ENCODE peak calls at places on chromosome 16, in ten cellular contexts. E is nephron progenitor cell; T is DMS 273 treated with DMSO at 0.1 percent for 48 hours; S is T-cell; D is activated T-helper 1 cell treated with anti-CD3 and anti-CD28 coated beads, Interleukin-12 subunit alpha, Interleukin-12 subunit beta, Interleukin-2, Interleukin-4 antibody, amounts not matched to agents 30 ng/mL and 10 ng/mL and 1 ng/mL, durations not matched to agents 14 hours and 24 hours and 36 hours; W is HEK293T; V is stimulated activated CD8-positive, alpha-beta memory T cell treated with anti-CD3 and anti-CD28 coated beads, Interleukin-4, amount 100 ng/mL, for 1 hour; O is head of caudate nucleus; B is cardiac muscle cell; U is ELF-1. R is an unnamed sample.

GRCh38 chr16:56679078-56679730 is 3.1 kb upstream of the MT1X start:
- DNase-seq in E (no peak), T (no peak), S (no peak), D (no peak), W (no peak), V (no peak), O (no peak), B (no peak), U (no peak), R (no peak)

GRCh38 chr16:56332464-56333079 is 92.8 kb downstream of the AMFR start:
- DNase-seq in E (peak; percentile 79), T (no peak), S (no peak), D (no peak), W (peak; percentile 17), V (no peak), O (peak; percentile 78), B (peak; percentile 82), U (peak; percentile 82), R (no peak)

GRCh38 chr16:56257260-56257659 is 66.0 kb downstream of the GNAO1 start:
- DNase-seq in E (no peak), T (peak; percentile 83), S (no peak), D (no peak), W (no peak), V (no peak), O (no peak), B (no peak), U (no peak), R (peak; percentile 58)

GRCh38 chr16:85657267-85657650 is 31.5 kb downstream of the GINS2 start:
- DNase-seq in E (no peak), T (no peak), S (no peak), D (no peak), W (no peak), V (no peak), O (no peak), B (no peak), U (no peak), R (no peak)

GRCh38 chr16:25013751-25014499 is 1.2 kb downstream of the ARHGAP17 start:
- DNase-seq in E (no peak), T (no peak), S (no peak), D (no peak), W (no peak), V (no peak), O (no peak), B (no peak), U (no peak), R (no peak)

GRCh38 chr16:30949655-30950515 is 1.0 kb downstream of the ORAI3 start:
- DNase-seq in E (peak; percentile 49), T (peak; percentile 5), S (no peak), D (peak; percentile 40), W (no peak), V (no peak), O (peak; percentile 36), B (peak; percentile 66), U (peak; percentile 93), R (no peak)

GRCh38 chr16:52227851-52228250 is 319.1 kb downstream of the TOX3 start:
- DNase-seq in E (no peak), T (no peak), S (no peak), D (no peak), W (no peak), V (no peak), O (no peak), B (no peak), U (no peak), R (no peak)

GRCh38 chr16:81641403-81642106 is 137.5 kb upstream of the PLCG2 start:
- DNase-seq in E (peak; percentile 37), T (no peak), S (no peak), D (no peak), W (no peak), V (no peak), O (no peak), B (peak; percentile 26), U (peak; percentile 54), R (no peak)

GRCh38 chr16:21684199-21684598 is 20.4 kb downstream of the OTOA start:
- DNase-seq in E (no peak), T (no peak), S (no peak), D (no peak), W (peak; percentile 64), V (no peak), O (no peak), B (no peak), U (peak; percentile 14), R (peak; percentile 47)

GRCh38 chr16:79912592-79913310 is 312.2 kb upstream of the MAF start:
- DNase-seq in E (no peak), T (no peak), S (no peak), D (no peak), W (no peak), V (no peak), O (no peak), B (no peak), U (no peak), R (no peak)

GRCh38 chr16:23670137-23670776 is 8.4 kb upstream of the PLK1 start:
- DNase-seq in E (no peak), T (no peak), S (no peak), D (peak; percentile 62), W (no peak), V (no peak), O (no peak), B (no peak), U (no peak), R (no peak)

GRCh38 chr16:3274490-3274889 is 8.8 kb upstream of the ZNF263 start:
- DNase-seq in E (no peak), T (peak; percentile 6), S (no peak), D (no peak), W (no peak), V (no peak), O (no peak), B (peak; percentile 32), U (no peak), R (no peak)

GRCh38 chr16:81493755-81494433 is 49.3 kb downstream of the CMIP start:
- DNase-seq in E (no peak), T (no peak), S (no peak), D (no peak), W (peak; percentile 56), V (no peak), O (no peak), B (no peak), U (peak; percentile 61), R (no peak)

GRCh38 chr16:27823438-27823820 is 240.1 kb downstream of the GSG1L start:
- DNase-seq in E (no peak), T (no peak), S (no peak), D (no peak), W (no peak), V (no peak), O (no peak), B (no peak), U (no peak), R (no peak)

GRCh38 chr16:27728691-27729090 is 178.7 kb downstream of the KATNIP start:
- DNase-seq in E (no peak), T (no peak), S (no peak), D (no peak), W (no peak), V (no peak), O (peak; percentile 55), B (no peak), U (no peak), R (no peak)

GRCh38 chr16:56617212-56618085 is 8.1 kb upstream of the MT1E start:
- DNase-seq in E (peak; percentile 67), T (no peak), S (no peak), D (peak; percentile 65), W (no peak), V (no peak), O (no peak), B (peak; percentile 23), U (no peak), R (no peak)

GRCh38 chr16:25371342-25371741 is 113.7 kb upstream of the ZKSCAN2 start:
- DNase-seq in E (no peak), T (no peak), S (no peak), D (no peak), W (no peak), V (no peak), O (no peak), B (no peak), U (no peak), R (no peak)

R was measured in NCI-H2029.